ENCODE peak calls at places on chromosomes 7 and 10, in five cellular contexts. One of them, this sample, is unnamed.

GRCh38 chr10:103757531-103758293 is 97.7 kb downstream of the SH3PXD2A start:
- DNase-seq in colonic mucosa: peak
- DNase-seq in HFF-Myc: peak
- DNase-seq in mesenchymal stem cell: peak
- DNase-seq in uterus: no peak
- DNase-seq in this sample: peak

GRCh38 chr10:132538031-132538789 is 623 bp downstream of the INPP5A start:
- DNase-seq in HFF-Myc: no peak
- DNase-seq in mesenchymal stem cell: no peak
- DNase-seq in uterus: peak
- DNase-seq in colonic mucosa: no peak
- DNase-seq in this sample: no peak

GRCh38 chr7:151552352-151553028 is 32.8 kb upstream of the RHEB start:
- DNase-seq in mesenchymal stem cell: no peak
- DNase-seq in uterus: no peak
- DNase-seq in colonic mucosa: peak
- DNase-seq in HFF-Myc: no peak
- DNase-seq in this sample: peak

GRCh38 chr7:80740778-80741545 is 102.5 kb downstream of the CD36 start:
- DNase-seq in HFF-Myc: no peak
- DNase-seq in uterus: no peak
- DNase-seq in colonic mucosa: no peak
- DNase-seq in mesenchymal stem cell: peak
- DNase-seq in this sample: no peak

GRCh38 chr7:27171636-27172387 is 2.3 kb downstream of the HOXA10 start:
- DNase-seq in uterus: peak
- DNase-seq in colonic mucosa: no peak
- DNase-seq in mesenchymal stem cell: peak
- DNase-seq in HFF-Myc: no peak
- DNase-seq in this sample: no peak

GRCh38 chr7:157693071-157693520 is 356.3 kb downstream of the DNAJB6 start:
- DNase-seq in HFF-Myc: no peak
- DNase-seq in colonic mucosa: no peak
- DNase-seq in mesenchymal stem cell: no peak
- DNase-seq in uterus: no peak
- DNase-seq in this sample: no peak

GRCh38 chr10:58952747-58953466 is 223.5 kb upstream of the PHYHIPL start:
- DNase-seq in uterus: peak
- DNase-seq in mesenchymal stem cell: peak
- DNase-seq in colonic mucosa: peak
- DNase-seq in HFF-Myc: peak
- DNase-seq in this sample: peak

GRCh38 chr10:76126607-76127190 is 695.3 kb downstream of the LRMDA start:
- DNase-seq in HFF-Myc: no peak
- DNase-seq in mesenchymal stem cell: peak
- DNase-seq in colonic mucosa: no peak
- DNase-seq in uterus: no peak
- DNase-seq in this sample: no peak

GRCh38 chr7:113421696-113422330 is 303.5 kb upstream of the SMIM30 start:
- DNase-seq in mesenchymal stem cell: peak
- DNase-seq in HFF-Myc: peak
- DNase-seq in uterus: peak
- DNase-seq in colonic mucosa: peak
- DNase-seq in this sample: peak

GRCh38 chr7:132248841-132249590 is 327.3 kb downstream of the PLXNA4 start:
- DNase-seq in mesenchymal stem cell: no peak
- DNase-seq in colonic mucosa: no peak
- DNase-seq in uterus: no peak
- DNase-seq in HFF-Myc: no peak
- DNase-seq in this sample: no peak

GRCh38 chr10:30431435-30431911 is 2.5 kb upstream of the MAP3K8 start:
- DNase-seq in colonic mucosa: peak
- DNase-seq in mesenchymal stem cell: no peak
- DNase-seq in HFF-Myc: no peak
- DNase-seq in uterus: peak
- DNase-seq in this sample: no peak

GRCh38 chr7:1454471-1455065 is 4.7 kb downstream of the MICALL2 start:
- DNase-seq in HFF-Myc: no peak
- DNase-seq in mesenchymal stem cell: peak
- DNase-seq in colonic mucosa: no peak
- DNase-seq in uterus: no peak
- DNase-seq in this sample: no peak

GRCh38 chr7:144842377-144842851 is 6.6 kb upstream of the TPK1 start:
- DNase-seq in colonic mucosa: peak
- DNase-seq in mesenchymal stem cell: peak
- DNase-seq in uterus: no peak
- DNase-seq in HFF-Myc: no peak
- DNase-seq in this sample: peak

GRCh38 chr7:111098011-111098925 is 7.3 kb downstream of the LRRN3 start:
- DNase-seq in mesenchymal stem cell: peak
- DNase-seq in colonic mucosa: no peak
- DNase-seq in uterus: no peak
- DNase-seq in HFF-Myc: no peak
- DNase-seq in this sample: peak

GRCh38 chr10:15433850-15434537 is 62.9 kb upstream of the FAM171A1 start:
- DNase-seq in mesenchymal stem cell: peak
- DNase-seq in uterus: no peak
- DNase-seq in HFF-Myc: peak
- DNase-seq in colonic mucosa: peak
- DNase-seq in this sample: peak

GRCh38 chr7:15801041-15801440 is 114.6 kb upstream of the MEOX2 start:
- DNase-seq in colonic mucosa: no peak
- DNase-seq in mesenchymal stem cell: no peak
- DNase-seq in HFF-Myc: no peak
- DNase-seq in uterus: no peak
- DNase-seq in this sample: no peak

GRCh38 chr7:29281782-29282541 is 87.4 kb downstream of the CHN2 start:
- DNase-seq in colonic mucosa: peak
- DNase-seq in HFF-Myc: no peak
- DNase-seq in uterus: no peak
- DNase-seq in mesenchymal stem cell: peak
- DNase-seq in this sample: peak

GRCh38 chr7:126499481-126499880 is 753.3 kb downstream of the GRM8 start:
- DNase-seq in HFF-Myc: no peak
- DNase-seq in colonic mucosa: no peak
- DNase-seq in mesenchymal stem cell: no peak
- DNase-seq in uterus: no peak
- DNase-seq in this sample: no peak

GRCh38 chr10:45464958-45465567 is 91.0 kb downstream of the ALOX5 start:
- DNase-seq in HFF-Myc: peak
- DNase-seq in colonic mucosa: peak
- DNase-seq in uterus: peak
- DNase-seq in mesenchymal stem cell: peak
- DNase-seq in this sample: peak

GRCh38 chr7:37337522-37337921 is 111.1 kb downstream of the ELMO1 start:
- DNase-seq in HFF-Myc: no peak
- DNase-seq in uterus: no peak
- DNase-seq in mesenchymal stem cell: no peak
- DNase-seq in colonic mucosa: no peak
- DNase-seq in this sample: no peak

GRCh38 chr10:105793071-105793470 is 1152.0 kb downstream of the SORCS3 start:
- DNase-seq in HFF-Myc: no peak
- DNase-seq in mesenchymal stem cell: no peak
- DNase-seq in colonic mucosa: no peak
- DNase-seq in uterus: no peak
- DNase-seq in this sample: no peak

GRCh38 chr7:140375808-140376730 is 22.3 kb downstream of the SLC37A3 start:
- DNase-seq in mesenchymal stem cell: no peak
- DNase-seq in colonic mucosa: no peak
- DNase-seq in HFF-Myc: no peak
- DNase-seq in uterus: no peak
- DNase-seq in this sample: no peak

GRCh38 chr7:92768501-92769360 is 67.6 kb downstream of the CDK6 start:
- DNase-seq in mesenchymal stem cell: peak
- DNase-seq in HFF-Myc: no peak
- DNase-seq in colonic mucosa: no peak
- DNase-seq in uterus: no peak
- DNase-seq in this sample: no peak

GRCh38 chr10:95445223-95445836 is 115.8 kb downstream of the SORBS1 start:
- DNase-seq in uterus: peak
- DNase-seq in HFF-Myc: peak
- DNase-seq in colonic mucosa: peak
- DNase-seq in mesenchymal stem cell: peak
- DNase-seq in this sample: peak

GRCh38 chr10:44874176-44874575 is 37.0 kb upstream of the TMEM72 start:
- DNase-seq in mesenchymal stem cell: no peak
- DNase-seq in colonic mucosa: no peak
- DNase-seq in uterus: no peak
- DNase-seq in HFF-Myc: no peak
- DNase-seq in this sample: no peak

GRCh38 chr7:13009517-13009916 is 322.1 kb downstream of the ARL4A start:
- DNase-seq in uterus: no peak
- DNase-seq in HFF-Myc: no peak
- DNase-seq in colonic mucosa: no peak
- DNase-seq in mesenchymal stem cell: no peak
- DNase-seq in this sample: no peak

DNA sequence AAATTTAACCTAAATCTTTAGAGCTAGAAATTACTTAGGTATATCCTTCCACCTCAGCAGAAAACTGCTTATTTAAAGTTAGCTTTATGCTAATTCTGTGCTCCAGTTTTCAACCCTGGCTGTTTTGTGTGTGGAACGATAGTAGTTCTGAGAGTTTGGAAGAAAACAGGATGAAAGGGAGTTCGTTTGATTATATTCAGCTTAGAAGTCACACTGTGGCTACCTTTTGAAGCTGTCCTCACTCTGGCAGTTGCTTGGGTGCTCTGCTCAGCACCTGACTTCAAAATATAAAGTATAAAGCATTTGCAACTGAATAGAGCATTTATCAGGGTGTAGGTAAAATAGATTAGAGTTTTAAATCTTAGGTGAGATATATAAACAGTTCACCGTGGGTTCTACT is 2.7 kb upstream of the ASCC1 start:
- DNase-seq in colonic mucosa: no peak
- DNase-seq in uterus: no peak
- DNase-seq in mesenchymal stem cell: no peak
- DNase-seq in HFF-Myc: no peak
- DNase-seq in this sample: no peak
- H3K4me3 ChIP-seq in colonic mucosa: no peak
- H3K4me3 ChIP-seq in uterus: no peak
- H3K4me3 ChIP-seq in mesenchymal stem cell: no peak
- H3K4me3 ChIP-seq in HFF-Myc: no peak
- H3K4me3 ChIP-seq in this sample: no peak

GRCh38 chr10:32943395-32943794 is 14.6 kb downstream of the ITGB1 start:
- DNase-seq in uterus: no peak
- DNase-seq in mesenchymal stem cell: no peak
- DNase-seq in HFF-Myc: no peak
- DNase-seq in colonic mucosa: no peak
- DNase-seq in this sample: no peak
- H3K4me3 ChIP-seq in uterus: no peak
- H3K4me3 ChIP-seq in mesenchymal stem cell: no peak
- H3K4me3 ChIP-seq in HFF-Myc: no peak
- H3K4me3 ChIP-seq in colonic mucosa: no peak
- H3K4me3 ChIP-seq in this sample: no peak

GRCh38 chr10:5449823-5450222 is 37.5 kb downstream of the NET1 start:
- DNase-seq in HFF-Myc: no peak
- DNase-seq in mesenchymal stem cell: peak
- DNase-seq in colonic mucosa: no peak
- DNase-seq in uterus: no peak
- DNase-seq in this sample: peak
- H3K4me3 ChIP-seq in HFF-Myc: peak
- H3K4me3 ChIP-seq in mesenchymal stem cell: no peak
- H3K4me3 ChIP-seq in colonic mucosa: peak
- H3K4me3 ChIP-seq in uterus: peak
- H3K4me3 ChIP-seq in this sample: peak

GRCh38 chr7:5286933-5287332 is 4.2 kb downstream of the SLC29A4 start:
- DNase-seq in uterus: no peak
- DNase-seq in mesenchymal stem cell: no peak
- DNase-seq in colonic mucosa: no peak
- DNase-seq in HFF-Myc: no peak
- DNase-seq in this sample: no peak

GRCh38 chr7:5279734-5280133 is 3.0 kb upstream of the SLC29A4 start:
- DNase-seq in uterus: no peak
- DNase-seq in HFF-Myc: no peak
- DNase-seq in mesenchymal stem cell: no peak
- DNase-seq in colonic mucosa: no peak
- DNase-seq in this sample: no peak

GRCh38 chr7:5284304-5285281 is 1.9 kb downstream of the SLC29A4 start:
- DNase-seq in uterus: no peak
- DNase-seq in colonic mucosa: peak
- DNase-seq in mesenchymal stem cell: peak
- DNase-seq in HFF-Myc: no peak
- DNase-seq in this sample: peak

GRCh38 chr7:5282464-5283316 is at the start of gene SLC29A4:
- DNase-seq in mesenchymal stem cell: peak
- DNase-seq in HFF-Myc: no peak
- DNase-seq in colonic mucosa: peak
- DNase-seq in uterus: peak
- DNase-seq in this sample: peak

GRCh38 chr7:5283421-5284303 is 919 bp downstream of the SLC29A4 start:
- DNase-seq in uterus: peak
- DNase-seq in HFF-Myc: no peak
- DNase-seq in mesenchymal stem cell: peak
- DNase-seq in colonic mucosa: peak
- DNase-seq in this sample: no peak
- H3K4me3 ChIP-seq in uterus: peak
- H3K4me3 ChIP-seq in HFF-Myc: peak
- H3K4me3 ChIP-seq in mesenchymal stem cell: peak
- H3K4me3 ChIP-seq in colonic mucosa: peak
- H3K4me3 ChIP-seq in this sample: peak

DNA sequence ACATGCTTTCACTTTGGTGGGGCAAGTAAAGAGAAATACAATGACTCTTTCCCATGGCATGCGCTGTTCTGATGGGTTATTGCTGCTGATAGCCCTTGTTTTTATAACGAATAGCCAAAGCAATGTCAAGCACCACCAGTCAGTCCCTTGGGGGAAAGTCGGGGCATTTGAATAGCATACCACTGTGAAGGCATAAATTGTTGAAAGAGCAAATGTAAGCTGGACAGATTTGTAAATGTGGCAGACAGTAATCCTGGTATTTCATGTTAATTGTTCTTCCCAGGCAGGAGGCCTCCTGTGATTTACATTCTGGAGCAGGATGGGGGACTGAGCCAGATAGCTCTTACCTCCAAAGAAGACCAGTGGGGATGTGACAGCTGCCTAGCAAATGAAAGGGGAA is 293.3 kb downstream of the ADRA2A start:
- DNase-seq in mesenchymal stem cell: no peak
- DNase-seq in uterus: no peak
- DNase-seq in HFF-Myc: no peak
- DNase-seq in colonic mucosa: no peak
- DNase-seq in this sample: no peak
- H3K4me3 ChIP-seq in mesenchymal stem cell: no peak
- H3K4me3 ChIP-seq in uterus: no peak
- H3K4me3 ChIP-seq in HFF-Myc: no peak
- H3K4me3 ChIP-seq in colonic mucosa: no peak
- H3K4me3 ChIP-seq in this sample: no peak

This sample was measured in hepatocyte.